ENCODE peak calls at places on chromosomes 4 and X, in nine cellular contexts. N is NCI-H226; F is H1; R is activated naive CD4-positive, alpha-beta T cell treated with Interleukin-2 at 50 U/mL for 16 hours; W is natural killer cell treated with Interleukin-12 subunit alpha and Interleukin-12 subunit beta and Interleukin-15 and Interleukin-18, amount 100 ng/mL, for 72 hours; K is fibroblast of gingiva; Q is stimulated activated CD4-positive, alpha-beta T cell treated with anti-CD3 and anti-CD28 coated beads, TNF-alpha, amount 100 ng/mL, for 1 hour; D is Peyer's patch; H is breast epithelium. C is an unnamed sample.

GRCh38 chr4:143375326-143376073 is 38.8 kb downstream of the GAB1 start:
- DNase-seq in N (no peak), F (no peak), R (no peak), W (no peak), K (peak; percentile 40), Q (no peak), D (peak; percentile 71), H (no peak), C (peak; percentile 52)

GRCh38 chrX:74251006-74251930 is 52.7 kb upstream of the ZCCHC13 start:
- DNase-seq in N (peak; percentile 35), F (no peak), R (no peak), W (no peak), K (peak; percentile 90), Q (no peak), D (peak; percentile 50), H (no peak), C (no peak)

GRCh38 chr4:111991163-111991562 is 154.1 kb upstream of the FAM241A start:
- DNase-seq in N (no peak), F (no peak), R (no peak), W (no peak), K (no peak), Q (no peak), D (no peak), H (no peak), C (no peak)

GRCh38 chr4:7429601-7430078 is 5.1 kb downstream of the PSAPL1 start:
- DNase-seq in N (no peak), F (no peak), R (no peak), W (peak; percentile 51), K (no peak), Q (no peak), D (peak; percentile 38), H (no peak), C (no peak)

GRCh38 chr4:7987148-7987989 is 47.7 kb upstream of the AFAP1 start:
- DNase-seq in N (peak; percentile 53), F (no peak), R (peak; percentile 79), W (peak; percentile 74), K (peak; percentile 49), Q (peak; percentile 64), D (peak; percentile 86), H (peak; percentile 50), C (peak; percentile 72)

GRCh38 chr4:159283697-159284492 is 181.0 kb downstream of the RAPGEF2 start:
- DNase-seq in N (peak; percentile 86), F (peak; percentile 50), R (no peak), W (no peak), K (peak; percentile 23), Q (no peak), D (no peak), H (no peak), C (no peak)

GRCh38 chr4:6180841-6181631 is 19.3 kb downstream of the JAKMIP1 start:
- DNase-seq in N (no peak), F (no peak), R (peak; percentile 73), W (peak; percentile 76), K (no peak), Q (no peak), D (no peak), H (no peak), C (no peak)

GRCh38 chr4:186840222-186840701 is 116.6 kb upstream of the FAT1 start:
- DNase-seq in N (no peak), F (no peak), R (no peak), W (no peak), K (peak; percentile 92), Q (no peak), D (peak; percentile 53), H (peak; percentile 30), C (no peak)

GRCh38 chr4:175147233-175147632 is 229.1 kb downstream of the ADAM29 start:
- DNase-seq in N (no peak), F (no peak), R (no peak), W (no peak), K (no peak), Q (no peak), D (no peak), H (no peak), C (no peak)

GRCh38 chr4:81724925-81725329 is 253.2 kb upstream of the RASGEF1B start:
- DNase-seq in N (no peak), F (no peak), R (peak; percentile 67), W (peak; percentile 70), K (no peak), Q (peak; percentile 14), D (peak; percentile 90), H (no peak), C (peak; percentile 52)

C was measured in left lobe of liver.